ENCODE peak calls at places on chromosome 6, in five cellular contexts. J, I, T, E and L are unnamed samples.

GRCh38 chr6:116159782-116160524 is 34.0 kb upstream of the COL10A1 start:
- ATAC-seq in J (no peak), I (no peak), T (no peak), E (no peak), L (no peak)

GRCh38 chr6:1659816-1660215 is 50.1 kb downstream of the FOXC1 start:
- ATAC-seq in J (no peak), I (no peak), T (no peak), E (no peak), L (no peak)

GRCh38 chr6:130927305-130927704 is 100.1 kb downstream of the SMLR1 start:
- ATAC-seq in J (no peak), I (no peak), T (no peak), E (peak; percentile 77), L (no peak)

GRCh38 chr6:56450882-56451739 is 191.6 kb downstream of the DST start:
- ATAC-seq in J (no peak), I (peak; percentile 9), T (peak; percentile 90), E (no peak), L (peak; percentile 37)

GRCh38 chr6:2353412-2354137 is 108.2 kb upstream of the GMDS start:
- ATAC-seq in J (peak; percentile 68), I (peak; percentile 86), T (peak; percentile 86), E (peak; percentile 90), L (peak; percentile 75)

GRCh38 chr6:110944681-110945151 is 13.8 kb upstream of the GTF3C6 start:
- ATAC-seq in J (peak; percentile 95), I (peak; percentile 81), T (peak; percentile 36), E (peak; percentile 77), L (no peak)

GRCh38 chr6:79993911-79994309 is 10.5 kb upstream of the TTK start:
- ATAC-seq in J (no peak), I (no peak), T (no peak), E (no peak), L (no peak)

GRCh38 chr6:27617700-27618689 is 145.1 kb upstream of the ZNF184 start:
- ATAC-seq in J (peak; percentile 94), I (no peak), T (peak; percentile 50), E (peak; percentile 90), L (no peak)

GRCh38 chr6:139839506-139840156 is 465.2 kb upstream of the CITED2 start:
- ATAC-seq in J (no peak), I (peak; percentile 94), T (peak; percentile 69), E (peak; percentile 71), L (peak; percentile 77)

GRCh38 chr6:139146317-139146726 is 11.4 kb downstream of the HECA start:
- ATAC-seq in J (no peak), I (no peak), T (no peak), E (no peak), L (no peak)

GRCh38 chr6:150894935-150895686 is 29.6 kb downstream of the MTHFD1L start:
- ATAC-seq in J (peak; percentile 55), I (peak; percentile 38), T (peak; percentile 55), E (peak; percentile 39), L (no peak)
- TF ChIP-seq EP300 in J (no peak), I (no peak), T (no peak), E (no peak), L (no peak)

DNA sequence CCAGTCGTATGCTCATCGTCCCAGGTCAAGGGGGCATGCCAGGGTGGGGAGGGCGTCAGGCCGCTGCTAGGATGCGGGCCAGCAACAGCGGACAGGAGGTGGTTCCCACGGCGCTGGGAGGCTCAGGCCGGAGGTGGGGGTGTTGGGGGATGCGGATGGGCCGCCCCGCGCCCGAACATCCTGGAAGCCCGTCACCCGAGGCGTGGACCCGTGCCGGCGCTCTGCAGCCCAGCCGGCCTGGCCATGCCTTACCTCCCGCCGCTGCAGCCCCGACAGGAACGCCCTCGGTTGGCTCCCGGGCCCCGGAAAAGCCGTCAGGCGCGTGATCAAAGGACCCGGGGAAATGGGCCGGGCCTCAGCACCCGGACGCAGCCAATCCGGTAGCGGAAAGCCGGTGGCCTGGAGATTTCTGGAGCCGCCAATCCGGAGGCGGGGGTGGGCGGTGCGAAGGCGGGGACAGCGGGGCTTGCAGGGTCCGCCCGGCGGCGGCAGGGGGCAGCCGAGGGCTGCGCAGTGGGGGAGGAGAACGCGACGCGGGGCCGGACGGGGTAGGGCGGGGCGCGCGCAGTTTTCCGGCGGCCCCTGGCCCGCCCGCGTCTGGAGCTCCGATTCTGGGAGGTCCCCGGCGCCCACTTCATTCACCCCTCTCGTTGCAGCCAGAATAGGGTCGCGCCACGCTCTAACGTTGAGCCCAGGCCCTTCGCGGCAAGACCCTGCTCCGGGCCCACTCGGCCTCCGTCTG is at the start of gene SMIM29:
- ATAC-seq in J (peak; percentile 76), I (peak; percentile 96), T (peak; percentile 87), E (peak; percentile 84), L (peak; percentile 94)
- TF ChIP-seq EP300 in J (no peak), I (peak; percentile 30), T (peak; percentile 11), E (peak; percentile 54), L (no peak)

GRCh38 chr6:165805067-165805525 is 142.1 kb upstream of the PDE10A start:
- ATAC-seq in J (no peak), I (no peak), T (no peak), E (no peak), L (no peak)

GRCh38 chr6:165800337-165800736 is 137.3 kb upstream of the PDE10A start:
- ATAC-seq in J (no peak), I (no peak), T (no peak), E (no peak), L (no peak)

GRCh38 chr6:165794179-165794601 is 131.1 kb upstream of the PDE10A start:
- ATAC-seq in J (no peak), I (no peak), T (no peak), E (no peak), L (no peak)

GRCh38 chr6:165804331-165805066 is 141.5 kb upstream of the PDE10A start:
- ATAC-seq in J (no peak), I (peak; percentile 56), T (no peak), E (no peak), L (peak; percentile 22)

GRCh38 chr6:165799736-165800135 is 136.7 kb upstream of the PDE10A start:
- ATAC-seq in J (no peak), I (peak; percentile 41), T (no peak), E (no peak), L (no peak)
- TF ChIP-seq EP300 in J (no peak), I (no peak), T (no peak), E (no peak), L (no peak)

GRCh38 chr6:96001891-96002575 is 13.7 kb upstream of the FUT9 start:
- ATAC-seq in J (no peak), I (peak; percentile 38), T (no peak), E (no peak), L (no peak)

GRCh38 chr6:96002912-96003311 is 12.9 kb upstream of the FUT9 start:
- ATAC-seq in J (no peak), I (no peak), T (no peak), E (no peak), L (no peak)

GRCh38 chr6:96002576-96002910 is 13.2 kb upstream of the FUT9 start:
- ATAC-seq in J (no peak), I (peak; percentile 32), T (no peak), E (no peak), L (no peak)

GRCh38 chr6:96013531-96013930 is 2.2 kb upstream of the FUT9 start:
- ATAC-seq in J (no peak), I (no peak), T (no peak), E (no peak), L (no peak)

DNA sequence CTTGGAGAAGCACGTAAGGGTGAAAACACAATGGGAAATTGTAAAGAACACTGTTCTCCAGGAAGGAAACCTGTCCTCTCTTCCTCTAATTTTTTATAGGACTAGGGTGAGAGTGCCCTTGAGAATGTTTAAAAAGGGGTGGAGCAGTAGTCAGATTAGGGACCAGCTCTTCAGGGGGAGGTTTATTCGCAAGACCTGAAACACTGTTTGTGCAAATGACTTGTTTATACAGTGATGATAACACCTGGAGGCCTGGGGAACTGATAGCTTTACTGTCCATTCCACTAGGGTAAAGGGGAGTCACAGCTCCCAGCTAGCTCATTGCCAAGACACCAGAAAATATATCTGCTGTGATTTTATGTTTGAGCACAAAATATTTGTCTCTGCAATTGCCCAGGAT is 8.1 kb upstream of the FUT9 start:
- ATAC-seq in J (no peak), I (no peak), T (peak; percentile 98), E (no peak), L (no peak)
- TF ChIP-seq EP300 in J (no peak), I (no peak), T (no peak), E (no peak), L (no peak)

GRCh38 chr6:14476793-14477531 is 359.4 kb downstream of the CD83 start:
- ATAC-seq in J (peak; percentile 95), I (peak; percentile 91), T (no peak), E (peak; percentile 95), L (peak; percentile 98)
- TF ChIP-seq EP300 in J (peak; percentile 84), I (no peak), T (no peak), E (peak; percentile 95), L (peak; percentile 86)

GRCh38 chr6:166650047-166650446 is 23.0 kb upstream of the RPS6KA2 start:
- ATAC-seq in J (no peak), I (no peak), T (no peak), E (no peak), L (no peak)

GRCh38 chr6:166654573-166654972 is 27.5 kb upstream of the RPS6KA2 start:
- ATAC-seq in J (no peak), I (no peak), T (no peak), E (no peak), L (no peak)

GRCh38 chr6:166653639-166653941 is 26.5 kb upstream of the RPS6KA2 start:
- ATAC-seq in J (no peak), I (no peak), T (no peak), E (no peak), L (no peak)

GRCh38 chr6:166650824-166651223 is 23.8 kb upstream of the RPS6KA2 start:
- ATAC-seq in J (no peak), I (no peak), T (no peak), E (no peak), L (no peak)

DNA sequence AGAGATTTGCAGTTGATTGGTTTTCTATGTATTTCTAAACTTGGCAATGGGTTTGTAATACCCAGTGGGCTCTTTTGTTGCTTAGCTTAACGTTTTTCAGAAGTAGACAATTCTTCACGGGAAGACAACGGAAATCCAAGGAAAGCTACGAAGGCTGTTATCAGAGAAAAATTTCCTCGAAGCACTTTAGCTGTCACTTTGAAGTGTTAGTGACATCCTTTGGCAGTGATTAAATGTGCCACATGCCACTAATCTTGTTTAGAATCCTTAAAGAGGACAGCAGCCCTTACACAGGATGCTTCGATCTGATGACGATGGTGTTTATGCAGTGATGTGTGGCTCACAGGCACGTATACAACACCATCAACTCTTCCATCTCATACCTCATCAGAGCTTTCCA is 24.4 kb upstream of the RPS6KA2 start:
- ATAC-seq in J (no peak), I (no peak), T (no peak), E (no peak), L (no peak)
- TF ChIP-seq EP300 in J (no peak), I (no peak), T (no peak), E (no peak), L (no peak)

GRCh38 chr6:25197116-25197515 is 82.1 kb upstream of the CARMIL1 start:
- ATAC-seq in J (no peak), I (no peak), T (no peak), E (no peak), L (no peak)
- TF ChIP-seq EP300 in J (no peak), I (no peak), T (no peak), E (no peak), L (no peak)

GRCh38 chr6:89375427-89375868 is 22.9 kb upstream of the UBE2J1 start:
- ATAC-seq in J (peak; percentile 77), I (peak; percentile 72), T (peak; percentile 98), E (peak; percentile 68), L (peak; percentile 36)
- TF ChIP-seq EP300 in J (no peak), I (no peak), T (no peak), E (no peak), L (no peak)